ENCODE peak calls at places on chromosomes 1 and 21, in four cellular contexts. G is IMR-90, V is neuronal stem cell, D is H1. W is an unnamed sample.

GRCh38 chr1:158101944-158102343 is 78.8 kb upstream of the CD1D start:
- DNase-seq in G (peak; percentile 71), V (no peak), D (no peak), W (no peak)

GRCh38 chr1:201374376-201374775 is 3.1 kb downstream of the TNNT2 start:
- DNase-seq in G (no peak), V (no peak), D (no peak), W (no peak)

GRCh38 chr1:239952348-239953307 is 139.1 kb upstream of the FMN2 start:
- DNase-seq in G (no peak), V (no peak), D (peak; percentile 78), W (no peak)

GRCh38 chr1:79006564-79006963 is at the start of gene ADGRL4:
- DNase-seq in G (peak; percentile 50), V (peak; percentile 41), D (peak; percentile 75), W (no peak)

GRCh38 chr1:206941766-206942418 is 4.4 kb downstream of the PIGR start:
- DNase-seq in G (no peak), V (no peak), D (no peak), W (no peak)

GRCh38 chr1:115499253-115499652 is 142.5 kb upstream of the VANGL1 start:
- DNase-seq in G (no peak), V (no peak), D (no peak), W (no peak)

GRCh38 chr1:190608282-190608681 is 130.6 kb upstream of the BRINP3 start:
- DNase-seq in G (no peak), V (no peak), D (no peak), W (no peak)

GRCh38 chr1:150152182-150152536 is 2.4 kb downstream of the PLEKHO1 start:
- DNase-seq in G (no peak), V (no peak), D (no peak), W (no peak)

GRCh38 chr1:41439234-41439633 is 45.2 kb downstream of the EDN2 start:
- DNase-seq in G (no peak), V (no peak), D (no peak), W (no peak)

GRCh38 chr1:68528243-68528642 is 31.4 kb upstream of the DEPDC1 start:
- DNase-seq in G (no peak), V (no peak), D (no peak), W (no peak)

GRCh38 chr1:10399487-10399917 is 638 bp downstream of the PGD start:
- DNase-seq in G (peak; percentile 54), V (no peak), D (no peak), W (no peak)

GRCh38 chr1:111281411-111281810 is 9.2 kb upstream of the CHIA start:
- DNase-seq in G (no peak), V (no peak), D (no peak), W (peak; percentile 23)

GRCh38 chr1:55235722-55236121 is 20.6 kb upstream of the USP24 start:
- DNase-seq in G (peak; percentile 85), V (no peak), D (no peak), W (peak; percentile 50)

GRCh38 chr1:190940951-190941350 is 463.3 kb upstream of the BRINP3 start:
- DNase-seq in G (no peak), V (no peak), D (no peak), W (no peak)

GRCh38 chr1:14983277-14983676 is 170.3 kb upstream of the TMEM51 start:
- DNase-seq in G (no peak), V (no peak), D (peak; percentile 69), W (no peak)

GRCh38 chr1:240101737-240102136 is 10.1 kb downstream of the FMN2 start:
- DNase-seq in G (no peak), V (no peak), D (no peak), W (no peak)

GRCh38 chr1:43460988-43461693 is 7.4 kb upstream of the HYI start:
- DNase-seq in G (peak; percentile 68), V (no peak), D (no peak), W (peak; percentile 31)

GRCh38 chr1:181112071-181112929 is 23.8 kb downstream of the IER5 start:
- DNase-seq in G (peak; percentile 100), V (no peak), D (no peak), W (peak; percentile 98)

GRCh38 chr1:48093696-48094518 is 96.7 kb upstream of the TRABD2B start:
- DNase-seq in G (peak; percentile 18), V (peak; percentile 57), D (peak; percentile 95), W (peak; percentile 78)

GRCh38 chr1:15345711-15346355 is 63.9 kb upstream of the EFHD2 start:
- DNase-seq in G (no peak), V (no peak), D (no peak), W (peak; percentile 52)

GRCh38 chr1:37989381-37989930 is 366 bp downstream of the SF3A3 start:
- DNase-seq in G (peak; percentile 23), V (no peak), D (no peak), W (no peak)

GRCh38 chr1:1399870-1400575 is 888 bp upstream of the CCNL2 start:
- DNase-seq in G (peak; percentile 18), V (no peak), D (no peak), W (no peak)

GRCh38 chr1:196611873-196612272 is 3.6 kb upstream of the KCNT2 start:
- DNase-seq in G (no peak), V (no peak), D (no peak), W (no peak)

GRCh38 chr1:1374068-1374860 is 743 bp downstream of the AURKAIP1 start:
- DNase-seq in G (no peak), V (no peak), D (no peak), W (no peak)

GRCh38 chr1:114428083-114428754 is 82.8 kb downstream of the TRIM33 start:
- DNase-seq in G (peak; percentile 37), V (no peak), D (no peak), W (no peak)

GRCh38 chr1:244863491-244864252 is 671 bp downstream of the HNRNPU start:
- DNase-seq in G (no peak), V (no peak), D (no peak), W (no peak)

GRCh38 chr1:86335906-86336305 is 60.2 kb downstream of the ODF2L start:
- DNase-seq in G (no peak), V (no peak), D (no peak), W (no peak)

GRCh38 chr1:183000161-183000560 is 23.1 kb upstream of the LAMC1 start:
- DNase-seq in G (no peak), V (no peak), D (no peak), W (no peak)
- H4K8ac ChIP-seq in G (no peak overlapping the region), V (no peak overlapping the region), D (no peak overlapping the region), W (no peak overlapping the region)

GRCh38 chr1:161066694-161067093 is 3.0 kb downstream of the ARHGAP30 start:
- DNase-seq in G (no peak), V (no peak), D (no peak), W (no peak)

GRCh38 chr1:161068306-161069200 is 1.1 kb downstream of the ARHGAP30 start:
- DNase-seq in G (no peak), V (no peak), D (no peak), W (no peak)

GRCh38 chr1:161070737-161071136 is 1.0 kb upstream of the ARHGAP30 start:
- DNase-seq in G (no peak), V (no peak), D (no peak), W (no peak)

GRCh38 chr1:161069731-161070270 is at the start of gene ARHGAP30:
- DNase-seq in G (no peak), V (no peak), D (no peak), W (no peak)

GRCh38 chr1:161069201-161069685 is 448 bp downstream of the ARHGAP30 start:
- DNase-seq in G (no peak), V (no peak), D (no peak), W (no peak)
- H3K9ac ChIP-seq in G (no peak overlapping the region), V (no peak overlapping the region), D (no peak overlapping the region), W (no peak overlapping the region)

DNA sequence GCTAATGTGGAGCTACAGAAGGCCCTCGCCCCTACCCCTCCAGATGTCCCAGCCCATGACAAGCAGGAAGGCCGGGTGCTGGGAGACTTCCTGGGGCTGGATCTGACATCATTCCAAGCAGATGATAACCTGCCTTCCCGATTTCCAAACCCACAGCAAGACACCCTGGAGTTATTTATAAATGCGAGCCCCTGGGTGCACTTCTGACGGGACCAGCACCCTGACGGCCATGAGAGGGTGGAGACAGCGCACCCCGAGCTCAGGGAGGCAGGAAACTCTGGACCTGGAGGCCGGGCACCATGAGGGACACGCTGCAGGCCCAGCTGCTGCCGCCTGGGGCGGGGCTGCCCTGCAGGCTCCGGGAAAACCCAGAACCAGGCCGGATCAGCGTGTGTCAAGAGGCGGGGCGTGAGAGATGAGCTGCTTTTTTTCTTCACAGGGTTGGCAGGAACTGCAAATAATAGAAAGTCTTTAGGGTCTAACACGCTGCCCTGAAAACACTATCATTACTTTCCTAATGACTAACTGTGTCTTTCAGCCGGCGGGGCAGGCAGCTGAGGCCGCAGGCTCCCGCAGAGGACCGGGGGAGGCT is 2.5 kb upstream of the PCBP3 start:
- DNase-seq in G (peak; percentile 18), V (no peak), D (peak; percentile 70), W (no peak)
- H4K91ac ChIP-seq in G (no peak overlapping the region), V (no peak overlapping the region), D (no peak overlapping the region), W (no peak overlapping the region)

DNA sequence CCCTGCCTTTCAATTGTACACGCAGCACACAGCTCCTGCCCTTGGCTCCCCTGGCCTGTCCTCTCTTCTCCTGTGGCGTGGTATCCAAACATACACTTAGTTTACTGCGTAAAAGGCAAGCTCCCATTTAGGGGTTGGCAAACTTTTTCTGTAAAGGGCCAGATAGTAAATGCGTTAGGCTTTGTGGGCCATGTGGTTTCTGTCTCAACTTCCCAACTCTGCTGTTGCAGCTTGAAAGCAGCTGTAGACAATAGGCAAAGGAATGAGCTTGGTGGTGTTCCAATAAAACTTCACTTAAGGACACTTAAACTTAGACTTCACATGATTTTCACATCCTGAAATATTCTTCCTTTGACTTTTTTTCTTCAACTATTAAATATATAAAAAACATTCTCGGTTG is 63.3 kb downstream of the RHOU start:
- DNase-seq in G (no peak), V (no peak), D (no peak), W (no peak)
- H4K8ac ChIP-seq in G (no peak overlapping the region), V (no peak overlapping the region), D (no peak overlapping the region), W (no peak overlapping the region)

GRCh38 chr1:25544819-25545218 is 1.4 kb downstream of the LDLRAP1 start:
- DNase-seq in G (no peak), V (no peak), D (no peak), W (no peak)
- H3K9ac ChIP-seq in G (no peak overlapping the region), V (no peak overlapping the region), D (no peak overlapping the region), W (no peak overlapping the region)